ENCODE peak calls at places on chromosomes 11 and 22, in eight cellular contexts. One of them, this sample, is unnamed.

GRCh38 chr11:68263444-68264035 is 8.2 kb downstream of the C11orf24 start:
- DNase-seq in HCT116: no peak
- DNase-seq in stomach: no peak
- DNase-seq in cardiac fibroblast: no peak
- DNase-seq in fibroblast of the aortic adventitia: peak; percentile 49
- DNase-seq in OCI-LY7: no peak
- DNase-seq in nephron progenitor cell: no peak
- DNase-seq in MCF 10A: no peak
- DNase-seq in this sample: no peak

GRCh38 chr11:117792241-117792640 is 4.8 kb downstream of the DSCAML1 start:
- DNase-seq in HCT116: no peak
- DNase-seq in stomach: no peak
- DNase-seq in cardiac fibroblast: no peak
- DNase-seq in fibroblast of the aortic adventitia: no peak
- DNase-seq in OCI-LY7: no peak
- DNase-seq in nephron progenitor cell: no peak
- DNase-seq in MCF 10A: no peak
- DNase-seq in this sample: no peak

GRCh38 chr11:43577566-43578264 is 102.8 kb upstream of the HSD17B12 start:
- DNase-seq in HCT116: no peak
- DNase-seq in stomach: no peak
- DNase-seq in cardiac fibroblast: no peak
- DNase-seq in fibroblast of the aortic adventitia: no peak
- DNase-seq in OCI-LY7: no peak
- DNase-seq in nephron progenitor cell: no peak
- DNase-seq in MCF 10A: no peak
- DNase-seq in this sample: no peak

GRCh38 chr11:112128483-112129121 is 35.3 kb downstream of the IL18 start:
- DNase-seq in HCT116: peak; percentile 87
- DNase-seq in stomach: peak; percentile 39
- DNase-seq in cardiac fibroblast: peak; percentile 80
- DNase-seq in fibroblast of the aortic adventitia: peak; percentile 59
- DNase-seq in OCI-LY7: no peak
- DNase-seq in nephron progenitor cell: no peak
- DNase-seq in MCF 10A: peak; percentile 85
- DNase-seq in this sample: no peak

GRCh38 chr11:69995697-69996096 is 82.4 kb upstream of the ANO1 start:
- DNase-seq in HCT116: no peak
- DNase-seq in stomach: no peak
- DNase-seq in cardiac fibroblast: no peak
- DNase-seq in fibroblast of the aortic adventitia: no peak
- DNase-seq in OCI-LY7: no peak
- DNase-seq in nephron progenitor cell: no peak
- DNase-seq in MCF 10A: no peak
- DNase-seq in this sample: no peak

GRCh38 chr11:35247428-35247827 is 108.5 kb downstream of the CD44 start:
- DNase-seq in HCT116: no peak
- DNase-seq in stomach: peak; percentile 36
- DNase-seq in cardiac fibroblast: no peak
- DNase-seq in fibroblast of the aortic adventitia: no peak
- DNase-seq in OCI-LY7: no peak
- DNase-seq in nephron progenitor cell: no peak
- DNase-seq in MCF 10A: no peak
- DNase-seq in this sample: peak; percentile 75

GRCh38 chr11:65502274-65502851 is 3.5 kb downstream of the MALAT1 start:
- DNase-seq in HCT116: no peak
- DNase-seq in stomach: no peak
- DNase-seq in cardiac fibroblast: peak; percentile 71
- DNase-seq in fibroblast of the aortic adventitia: peak; percentile 77
- DNase-seq in OCI-LY7: no peak
- DNase-seq in nephron progenitor cell: no peak
- DNase-seq in MCF 10A: peak; percentile 33
- DNase-seq in this sample: no peak

GRCh38 chr11:94740975-94741707 is 27.0 kb upstream of the AMOTL1 start:
- DNase-seq in HCT116: peak; percentile 48
- DNase-seq in stomach: no peak
- DNase-seq in cardiac fibroblast: peak; percentile 69
- DNase-seq in fibroblast of the aortic adventitia: peak; percentile 63
- DNase-seq in OCI-LY7: no peak
- DNase-seq in nephron progenitor cell: peak; percentile 40
- DNase-seq in MCF 10A: peak; percentile 57
- DNase-seq in this sample: peak; percentile 5

GRCh38 chr11:126613272-126613671 is 257.8 kb downstream of the ST3GAL4 start:
- DNase-seq in HCT116: no peak
- DNase-seq in stomach: no peak
- DNase-seq in cardiac fibroblast: no peak
- DNase-seq in fibroblast of the aortic adventitia: no peak
- DNase-seq in OCI-LY7: no peak
- DNase-seq in nephron progenitor cell: no peak
- DNase-seq in MCF 10A: no peak
- DNase-seq in this sample: no peak

GRCh38 chr11:73468590-73469161 is 92.5 kb downstream of the RELT start:
- DNase-seq in HCT116: no peak
- DNase-seq in stomach: no peak
- DNase-seq in cardiac fibroblast: no peak
- DNase-seq in fibroblast of the aortic adventitia: no peak
- DNase-seq in OCI-LY7: no peak
- DNase-seq in nephron progenitor cell: no peak
- DNase-seq in MCF 10A: no peak
- DNase-seq in this sample: no peak

GRCh38 chr11:33452806-33453205 is 195.6 kb downstream of the HIPK3 start:
- DNase-seq in HCT116: no peak
- DNase-seq in stomach: no peak
- DNase-seq in cardiac fibroblast: peak; percentile 87
- DNase-seq in fibroblast of the aortic adventitia: peak; percentile 91
- DNase-seq in OCI-LY7: no peak
- DNase-seq in nephron progenitor cell: no peak
- DNase-seq in MCF 10A: peak; percentile 60
- DNase-seq in this sample: no peak

GRCh38 chr11:79168530-79169110 is 272.2 kb downstream of the TENM4 start:
- DNase-seq in HCT116: no peak
- DNase-seq in stomach: no peak
- DNase-seq in cardiac fibroblast: no peak
- DNase-seq in fibroblast of the aortic adventitia: no peak
- DNase-seq in OCI-LY7: no peak
- DNase-seq in nephron progenitor cell: no peak
- DNase-seq in MCF 10A: peak; percentile 63
- DNase-seq in this sample: no peak

GRCh38 chr11:69333149-69333710 is 39.3 kb downstream of the MYEOV start:
- DNase-seq in HCT116: no peak
- DNase-seq in stomach: peak; percentile 3
- DNase-seq in cardiac fibroblast: no peak
- DNase-seq in fibroblast of the aortic adventitia: no peak
- DNase-seq in OCI-LY7: no peak
- DNase-seq in nephron progenitor cell: no peak
- DNase-seq in MCF 10A: no peak
- DNase-seq in this sample: no peak

GRCh38 chr11:7683571-7683970 is 10.3 kb upstream of the CYB5R2 start:
- DNase-seq in HCT116: no peak
- DNase-seq in stomach: no peak
- DNase-seq in cardiac fibroblast: no peak
- DNase-seq in fibroblast of the aortic adventitia: no peak
- DNase-seq in OCI-LY7: no peak
- DNase-seq in nephron progenitor cell: no peak
- DNase-seq in MCF 10A: no peak
- DNase-seq in this sample: no peak

GRCh38 chr22:48488149-48488551 is 1339.5 kb downstream of the BRD1 start:
- DNase-seq in HCT116: no peak
- DNase-seq in stomach: no peak
- DNase-seq in cardiac fibroblast: no peak
- DNase-seq in fibroblast of the aortic adventitia: no peak
- DNase-seq in OCI-LY7: peak; percentile 10
- DNase-seq in nephron progenitor cell: no peak
- DNase-seq in MCF 10A: no peak
- DNase-seq in this sample: no peak

GRCh38 chr11:110362916-110363574 is 66.6 kb upstream of the RDX start:
- DNase-seq in HCT116: peak; percentile 34
- DNase-seq in stomach: peak; percentile 39
- DNase-seq in cardiac fibroblast: peak; percentile 37
- DNase-seq in fibroblast of the aortic adventitia: no peak
- DNase-seq in OCI-LY7: no peak
- DNase-seq in nephron progenitor cell: peak; percentile 28
- DNase-seq in MCF 10A: peak; percentile 32
- DNase-seq in this sample: no peak

GRCh38 chr11:110373061-110373702 is 56.6 kb upstream of the FDX1 start:
- DNase-seq in HCT116: no peak
- DNase-seq in stomach: no peak
- DNase-seq in cardiac fibroblast: peak; percentile 79
- DNase-seq in fibroblast of the aortic adventitia: peak; percentile 48
- DNase-seq in OCI-LY7: no peak
- DNase-seq in nephron progenitor cell: no peak
- DNase-seq in MCF 10A: peak; percentile 23
- DNase-seq in this sample: no peak

GRCh38 chr11:110366234-110366633 is 63.5 kb upstream of the FDX1 start:
- DNase-seq in HCT116: no peak
- DNase-seq in stomach: peak; percentile 74
- DNase-seq in cardiac fibroblast: peak; percentile 48
- DNase-seq in fibroblast of the aortic adventitia: no peak
- DNase-seq in OCI-LY7: no peak
- DNase-seq in nephron progenitor cell: no peak
- DNase-seq in MCF 10A: peak; percentile 42
- DNase-seq in this sample: no peak

DNA sequence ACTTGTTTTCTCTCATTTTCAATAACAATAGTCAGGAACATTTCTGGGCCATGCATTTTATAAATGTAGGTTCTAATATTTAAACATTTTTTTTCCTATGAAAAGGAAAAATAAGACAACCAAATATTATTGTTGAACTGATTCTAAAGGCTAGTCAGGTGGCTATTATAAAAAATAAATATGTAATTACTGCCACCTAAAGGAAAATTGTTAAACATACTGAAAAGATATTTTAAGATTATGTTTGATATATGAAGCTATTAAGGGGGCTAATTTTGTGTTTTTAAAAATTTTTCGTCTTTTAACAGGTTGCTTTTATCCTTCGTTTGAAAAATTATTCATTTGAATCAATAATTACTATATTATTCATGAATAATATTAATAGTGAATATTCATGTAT is 62.2 kb upstream of the FDX1 start:
- DNase-seq in HCT116: no peak
- DNase-seq in stomach: no peak
- DNase-seq in cardiac fibroblast: peak; percentile 35
- DNase-seq in fibroblast of the aortic adventitia: peak; percentile 45
- DNase-seq in OCI-LY7: peak; percentile 24
- DNase-seq in nephron progenitor cell: no peak
- DNase-seq in MCF 10A: no peak
- DNase-seq in this sample: no peak
- TF ChIP-seq CTCF in HCT116: peak; percentile 32
- TF ChIP-seq CTCF in stomach: no peak
- TF ChIP-seq CTCF in cardiac fibroblast: no peak
- TF ChIP-seq CTCF in fibroblast of the aortic adventitia: no peak
- TF ChIP-seq CTCF in OCI-LY7: peak; percentile 77
- TF ChIP-seq CTCF in nephron progenitor cell: no peak
- TF ChIP-seq CTCF in MCF 10A: peak; percentile 12
- TF ChIP-seq CTCF in this sample: peak; percentile 58

GRCh38 chr11:22624742-22625447 is 728 bp downstream of the FANCF start:
- DNase-seq in HCT116: peak; percentile 12
- DNase-seq in stomach: peak; percentile 73
- DNase-seq in cardiac fibroblast: peak; percentile 64
- DNase-seq in fibroblast of the aortic adventitia: peak; percentile 55
- DNase-seq in OCI-LY7: peak; percentile 81
- DNase-seq in nephron progenitor cell: peak; percentile 67
- DNase-seq in MCF 10A: peak; percentile 69
- DNase-seq in this sample: peak; percentile 72
- TF ChIP-seq CTCF in HCT116: peak; percentile 41
- TF ChIP-seq CTCF in stomach: no peak
- TF ChIP-seq CTCF in cardiac fibroblast: peak; percentile 53
- TF ChIP-seq CTCF in fibroblast of the aortic adventitia: peak; percentile 56
- TF ChIP-seq CTCF in OCI-LY7: peak; percentile 77
- TF ChIP-seq CTCF in nephron progenitor cell: peak; percentile 18
- TF ChIP-seq CTCF in MCF 10A: peak; percentile 18
- TF ChIP-seq CTCF in this sample: no peak

DNA sequence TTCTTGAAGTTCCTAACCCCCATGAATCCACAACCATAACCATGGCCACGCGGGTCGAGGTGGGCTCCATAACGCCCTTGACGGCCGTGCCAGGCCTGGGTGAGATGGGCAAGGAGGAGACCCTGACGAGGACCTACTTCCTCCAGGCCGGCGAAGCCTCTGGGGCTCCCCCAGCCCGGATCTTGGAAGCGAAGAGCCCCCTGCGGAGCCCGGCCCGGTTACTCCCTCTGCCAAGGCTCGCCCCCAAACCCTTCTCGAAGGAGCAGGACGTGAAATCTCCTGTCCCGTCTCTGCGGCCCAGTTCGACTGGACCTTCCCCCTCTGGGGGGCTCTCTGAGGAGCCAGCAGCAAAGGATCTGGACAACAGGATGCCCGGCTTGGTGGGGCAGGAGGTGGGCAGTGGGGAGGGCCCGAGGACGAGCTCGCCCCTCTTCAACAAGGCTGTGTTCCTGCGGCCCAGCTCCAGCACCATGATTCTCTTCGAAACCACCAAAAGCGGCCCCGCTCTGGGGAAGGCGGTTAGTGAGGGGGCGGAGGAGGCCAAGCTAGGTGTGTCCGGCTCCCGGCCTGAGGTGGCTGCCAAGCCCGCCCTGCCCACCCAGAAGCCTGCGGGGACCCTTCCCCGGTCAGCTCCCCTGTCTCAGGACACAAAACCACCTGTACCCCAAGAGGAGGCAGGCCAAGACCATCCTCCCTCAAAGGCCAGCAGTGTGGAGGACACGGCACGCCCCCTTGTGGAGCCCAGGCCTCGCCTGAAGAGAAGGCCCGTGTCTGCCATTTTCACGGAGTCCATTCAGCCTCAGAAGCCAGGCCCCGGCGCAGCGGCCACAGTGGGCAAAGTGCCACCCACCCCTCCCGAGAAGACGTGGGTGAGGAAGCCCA is 75.7 kb downstream of the KIAA1671 start:
- DNase-seq in HCT116: no peak
- DNase-seq in stomach: no peak
- DNase-seq in cardiac fibroblast: peak; percentile 39
- DNase-seq in fibroblast of the aortic adventitia: peak; percentile 31
- DNase-seq in OCI-LY7: no peak
- DNase-seq in nephron progenitor cell: peak; percentile 66
- DNase-seq in MCF 10A: no peak
- DNase-seq in this sample: peak; percentile 43
- TF ChIP-seq CTCF in HCT116: peak; percentile 35
- TF ChIP-seq CTCF in stomach: no peak
- TF ChIP-seq CTCF in cardiac fibroblast: peak; percentile 67
- TF ChIP-seq CTCF in fibroblast of the aortic adventitia: peak; percentile 64
- TF ChIP-seq CTCF in OCI-LY7: no peak
- TF ChIP-seq CTCF in nephron progenitor cell: peak; percentile 41
- TF ChIP-seq CTCF in MCF 10A: peak; percentile 28
- TF ChIP-seq CTCF in this sample: no peak

DNA sequence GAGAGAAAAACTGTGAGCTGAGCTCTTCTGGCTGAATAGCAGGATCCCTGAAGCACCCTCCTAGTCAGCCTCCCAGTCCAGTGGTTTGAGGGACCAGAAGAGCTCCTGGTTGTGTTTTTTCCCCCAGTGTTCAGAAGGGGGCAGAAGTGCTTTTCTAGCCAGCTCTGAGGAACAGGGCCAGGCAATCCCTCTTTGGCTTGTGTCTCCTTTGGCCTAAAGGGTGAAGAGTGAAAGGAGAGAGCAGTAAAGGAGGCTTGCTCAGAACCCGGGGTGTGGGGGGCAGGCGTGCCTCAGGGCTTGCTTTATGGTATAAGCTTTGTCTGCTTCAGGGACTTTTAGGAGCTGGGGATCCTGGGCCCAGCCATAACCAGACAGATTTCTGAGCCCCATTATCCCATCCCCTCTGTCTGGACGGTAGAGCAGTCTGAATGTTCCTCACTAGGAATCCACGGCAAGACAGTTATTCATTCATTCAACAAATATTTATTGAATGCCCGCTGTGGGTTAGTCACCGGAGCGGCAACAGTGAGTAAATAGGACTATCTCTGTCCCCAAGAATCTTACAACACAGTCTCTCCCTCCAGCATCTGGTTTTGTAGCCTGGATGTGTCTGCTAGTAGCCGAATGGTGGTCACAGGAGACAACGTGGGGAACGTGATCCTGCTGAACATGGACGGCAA is 14.5 kb downstream of the ACP2 start:
- DNase-seq in HCT116: no peak
- DNase-seq in stomach: no peak
- DNase-seq in cardiac fibroblast: peak; percentile 91
- DNase-seq in fibroblast of the aortic adventitia: peak; percentile 74
- DNase-seq in OCI-LY7: peak; percentile 41
- DNase-seq in nephron progenitor cell: no peak
- DNase-seq in MCF 10A: peak; percentile 57
- DNase-seq in this sample: peak; percentile 19
- TF ChIP-seq CTCF in HCT116: no peak
- TF ChIP-seq CTCF in stomach: no peak
- TF ChIP-seq CTCF in cardiac fibroblast: peak; percentile 46
- TF ChIP-seq CTCF in fibroblast of the aortic adventitia: peak; percentile 56
- TF ChIP-seq CTCF in OCI-LY7: peak; percentile 66
- TF ChIP-seq CTCF in nephron progenitor cell: no peak
- TF ChIP-seq CTCF in MCF 10A: no peak
- TF ChIP-seq CTCF in this sample: no peak

This sample was measured in activated CD8-positive, alpha-beta T cell treated with anti-CD3 and anti-CD28 coated beads for 36 hours.